ENCODE peak calls at places on chromosomes 11 and 22, in four cellular contexts. L is cardiac muscle cell; M is lung; W is CD4-positive, alpha-beta memory T cell. B is an unnamed sample.

GRCh38 chr11:76156971-76157427 is 49.3 kb downstream of the WNT11 start:
- DNase-seq in L (no peak), M (no peak), W (no peak), B (no peak)

GRCh38 chr11:87879118-87879517 is 296.1 kb downstream of the RAB38 start:
- DNase-seq in L (peak; percentile 38), M (no peak), W (no peak), B (no peak)

GRCh38 chr11:94769897-94770296 is 1.7 kb downstream of the AMOTL1 start:
- DNase-seq in L (no peak), M (no peak), W (no peak), B (no peak)

GRCh38 chr11:14454861-14455632 is 44.6 kb downstream of the COPB1 start:
- DNase-seq in L (peak; percentile 53), M (no peak), W (peak; percentile 16), B (no peak)

GRCh38 chr11:69917529-69917928 is 98.3 kb upstream of the FGF3 start:
- DNase-seq in L (no peak), M (no peak), W (no peak), B (no peak)

GRCh38 chr22:37777122-37777687 is 30.5 kb upstream of the GCAT start:
- DNase-seq in L (peak; percentile 59), M (peak; percentile 65), W (no peak), B (peak; percentile 93)

GRCh38 chr11:134332189-134332631 is 422 bp downstream of the GLB1L2 start:
- DNase-seq in L (no peak), M (no peak), W (no peak), B (no peak)

GRCh38 chr11:75775056-75775455 is 6.5 kb downstream of the DGAT2 start:
- DNase-seq in L (no peak), M (no peak), W (no peak), B (peak; percentile 28)

GRCh38 chr11:104772806-104773241 is 125.4 kb downstream of the CASP12 start:
- DNase-seq in L (peak; percentile 83), M (no peak), W (peak; percentile 8), B (no peak)

GRCh38 chr11:85042368-85042767 is 584.8 kb downstream of the DLG2 start:
- DNase-seq in L (no peak), M (no peak), W (no peak), B (no peak)

GRCh38 chr11:75851203-75851602 is 36.2 kb downstream of the UVRAG start:
- DNase-seq in L (peak; percentile 55), M (no peak), W (no peak), B (no peak)

GRCh38 chr11:122155765-122156527 is 39.9 kb upstream of the BLID start:
- DNase-seq in L (peak; percentile 36), M (no peak), W (no peak), B (no peak)
- H3K27ac ChIP-seq in L (no peak overlapping the region), M (no peak overlapping the region), W (no peak overlapping the region), B (no peak overlapping the region)

GRCh38 chr11:123357353-123357989 is 72.6 kb upstream of the GRAMD1B start:
- DNase-seq in L (no peak), M (no peak), W (no peak), B (no peak)
- H3K4me3 ChIP-seq in L (peak overlapping the region; percentile 62), M (no peak overlapping the region), W (peak overlapping the region; percentile 59), B (peak overlapping the region; percentile 54)

DNA sequence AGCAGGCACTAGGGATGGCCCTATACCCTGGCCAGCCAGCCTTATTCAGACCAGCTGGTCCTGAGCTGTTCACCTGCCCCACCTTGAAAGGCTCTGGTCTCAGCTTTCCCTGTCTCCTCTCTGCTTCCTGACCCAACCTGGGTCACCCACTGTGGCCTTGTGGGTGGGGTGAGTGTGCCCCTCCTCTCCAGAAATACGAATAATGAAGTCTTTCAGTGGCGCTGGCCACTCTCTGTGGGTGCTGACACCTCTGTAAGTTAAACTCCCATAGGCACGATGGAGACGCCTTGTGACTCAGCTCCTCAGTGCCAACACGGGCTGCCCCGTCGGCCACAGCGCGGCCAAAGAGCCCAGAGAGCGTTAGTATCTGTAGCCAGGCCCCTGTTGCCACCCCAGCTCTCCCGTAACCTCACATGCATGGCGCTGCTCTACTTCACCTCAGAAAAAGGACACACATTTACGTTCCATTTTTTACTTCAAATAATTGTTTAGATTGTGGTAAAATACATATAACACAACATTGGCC is 74.6 kb upstream of the SEPTIN5 start:
- DNase-seq in L (no peak), M (no peak), W (no peak), B (no peak)
- H3K4me1 ChIP-seq in L (no peaks in the 10 kb centered on the region), M (peaks cover 1% of the 10 kb centered on the region), W (no peaks in the 10 kb centered on the region), B (no peaks in the 10 kb centered on the region)

GRCh38 chr22:42365942-42366660 is 66.1 kb downstream of the NFAM1 start:
- DNase-seq in L (no peak), M (no peak), W (no peak), B (no peak)
- H3K27ac ChIP-seq in L (no peak overlapping the region), M (no peak overlapping the region), W (no peak overlapping the region), B (no peak overlapping the region)